ENCODE peak calls at places on chromosomes 5 and 9, in nine cellular contexts. X is GM18507; I is activated CD8-positive, alpha-beta memory T cell treated with anti-CD3 and anti-CD28 coated beads for 48 hours; N is fibroblast of lung; R is GM20000; J is activated naive CD4-positive, alpha-beta T cell treated with anti-CD3 and anti-CD28 coated beads for 36 hours; Y is cerebellum; Z is B cell; M is retina. D is an unnamed sample.
A peak's percentile ranks its signal among the peaks of the same experiment; 100 is the strongest.

GRCh38 chr9:128603697-128604096 is 51.3 kb downstream of the SPTAN1 start:
- DNase-seq in J (no peak), R (no peak), X (no peak), Z (no peak), N (no peak), Y (no peak), I (no peak), M (no peak), D (no peak)

GRCh38 chr9:85610074-85610855 is 131.5 kb downstream of the AGTPBP1 start:
- DNase-seq in N (peak; percentile 67), I (no peak), R (peak; percentile 74), Z (peak; percentile 79), Y (peak; percentile 70), J (peak; percentile 53), X (peak; percentile 40), M (peak; percentile 66), D (peak; percentile 89)

GRCh38 chr5:178149199-178149932 is 4.3 kb downstream of the NHP2 start:
- DNase-seq in X (no peak), I (no peak), R (no peak), N (peak; percentile 43), Y (no peak), J (no peak), M (no peak), Z (no peak), D (no peak)

GRCh38 chr5:158813275-158813674 is 286.4 kb downstream of the EBF1 start:
- DNase-seq in J (no peak), X (no peak), I (no peak), N (no peak), M (no peak), Z (no peak), R (no peak), Y (no peak), D (no peak)

GRCh38 chr9:80701061-80701460 is 988.3 kb downstream of the TLE1 start:
- DNase-seq in X (no peak), M (no peak), R (no peak), J (no peak), Z (no peak), N (peak; percentile 60), I (no peak), Y (no peak), D (peak; percentile 44)

GRCh38 chr5:181260720-181261319 is at the start of gene TRIM52:
- DNase-seq in X (peak; percentile 80), N (peak; percentile 88), Z (peak; percentile 94), I (peak; percentile 84), Y (peak; percentile 92), J (peak; percentile 91), R (peak; percentile 92), M (peak; percentile 98), D (peak; percentile 91)

GRCh38 chr9:124267271-124267807 is 9.6 kb downstream of the NEK6 start:
- DNase-seq in X (no peak), R (no peak), Y (no peak), M (peak; percentile 32), I (no peak), Z (peak; percentile 60), J (no peak), N (peak; percentile 91), D (peak; percentile 89)

GRCh38 chr5:77771452-77771851 is 4.7 kb downstream of the TBCA start:
- DNase-seq in Z (no peak), X (no peak), J (no peak), N (no peak), M (no peak), I (no peak), Y (no peak), R (no peak), D (no peak)

GRCh38 chr5:143401846-143402463 is 1.5 kb downstream of the NR3C1 start:
- DNase-seq in I (no peak), X (no peak), M (peak; percentile 55), J (peak; percentile 10), Z (peak; percentile 30), N (no peak), R (peak; percentile 34), Y (no peak), D (peak; percentile 38)

GRCh38 chr5:135426102-135427082 is 20.8 kb downstream of the DCANP1 start:
- DNase-seq in Z (peak; percentile 47), M (no peak), R (peak; percentile 71), J (peak; percentile 42), I (no peak), N (peak; percentile 41), X (no peak), Y (no peak), D (peak; percentile 67)

GRCh38 chr5:146903789-146904188 is 25.2 kb upstream of the PPP2R2B start:
- DNase-seq in J (no peak), N (no peak), R (no peak), M (no peak), Z (no peak), X (no peak), Y (no peak), I (no peak), D (no peak)

GRCh38 chr9:21993893-21994525 is at the start of gene CDKN2A:
- DNase-seq in M (peak; percentile 74), Y (no peak), N (peak; percentile 62), Z (peak; percentile 75), R (peak; percentile 74), X (no peak), J (peak; percentile 42), I (no peak), D (no peak)

GRCh38 chr9:124770359-124771020 is 621 bp downstream of the NR6A1 start:
- DNase-seq in N (no peak), Z (peak; percentile 65), Y (no peak), J (peak; percentile 64), R (peak; percentile 72), I (no peak), X (no peak), M (no peak), D (no peak)

GRCh38 chr5:102523541-102524175 is 24.9 kb upstream of the SLCO6A1 start:
- DNase-seq in I (no peak), J (no peak), Z (peak; percentile 27), R (no peak), Y (no peak), X (no peak), N (no peak), M (no peak), D (no peak)

GRCh38 chr5:120083851-120084615 is 380.1 kb upstream of the PRR16 start:
- DNase-seq in I (no peak), N (no peak), Y (no peak), Z (no peak), J (no peak), R (no peak), M (no peak), X (no peak), D (no peak)

GRCh38 chr5:168244838-168245555 is 46.4 kb upstream of the WWC1 start:
- DNase-seq in M (no peak), Y (no peak), R (no peak), X (no peak), I (no peak), N (peak; percentile 49), Z (no peak), J (no peak), D (no peak)

GRCh38 chr5:167451091-167451490 is 840.4 kb upstream of the WWC1 start:
- DNase-seq in X (no peak), N (no peak), M (no peak), J (no peak), Y (no peak), Z (no peak), I (no peak), R (no peak), D (no peak)

GRCh38 chr9:108058137-108058779 is 568.7 kb upstream of the KLF4 start:
- DNase-seq in Z (no peak), R (no peak), N (no peak), Y (no peak), M (no peak), J (no peak), I (no peak), X (no peak), D (no peak)

GRCh38 chr5:14901462-14902051 is 30.0 kb upstream of the ANKH start:
- DNase-seq in J (no peak), Y (no peak), R (no peak), M (no peak), I (no peak), X (no peak), Z (no peak), N (peak; percentile 73), D (peak; percentile 53)

GRCh38 chr9:109086221-109086620 is 33.5 kb downstream of the TMEM245 start:
- DNase-seq in M (no peak), Z (no peak), X (no peak), R (peak; percentile 37), J (no peak), N (peak; percentile 16), Y (no peak), I (no peak), D (no peak)

GRCh38 chr5:154397652-154398406 is 48.0 kb upstream of the SAP30L start:
- DNase-seq in X (no peak), Z (no peak), N (no peak), J (no peak), R (no peak), I (no peak), Y (no peak), M (no peak), D (no peak)

GRCh38 chr9:123669355-123669754 is 260.6 kb downstream of the DENND1A start:
- DNase-seq in R (no peak), M (peak; percentile 82), Z (no peak), J (no peak), I (no peak), Y (no peak), X (no peak), N (no peak), D (no peak)

GRCh38 chr9:112753725-112754124 is 3.2 kb downstream of the SNX30 start:
- DNase-seq in M (no peak), Y (no peak), J (peak; percentile 37), N (peak; percentile 95), R (no peak), I (no peak), Z (no peak), X (no peak), D (peak; percentile 86)

GRCh38 chr5:1642621-1643061 is 118.9 kb upstream of the LPCAT1 start:
- DNase-seq in I (no peak), X (no peak), Z (no peak), R (no peak), J (no peak), Y (no peak), N (no peak), M (no peak), D (no peak)

GRCh38 chr5:14147210-14147609 is 4.1 kb downstream of the TRIO start:
- DNase-seq in N (no peak), M (no peak), J (no peak), I (no peak), Z (no peak), R (no peak), X (no peak), Y (no peak), D (no peak)

GRCh38 chr5:138753794-138754698 is 821 bp downstream of the CTNNA1 start:
- DNase-seq in Z (peak; percentile 26), Y (peak; percentile 12), J (peak; percentile 81), I (peak; percentile 23), X (no peak), N (peak; percentile 88), M (peak; percentile 83), R (peak; percentile 54), D (peak; percentile 95)

GRCh38 chr5:370959-371810 is 49.7 kb downstream of the AHRR start:
- DNase-seq in Y (no peak), M (no peak), Z (no peak), I (no peak), R (no peak), N (no peak), X (no peak), J (no peak), D (peak; percentile 19)

GRCh38 chr9:15837079-15837679 is 284.3 kb downstream of the CCDC171 start:
- DNase-seq in Y (peak; percentile 8), J (peak; percentile 29), N (peak; percentile 51), I (no peak), R (peak; percentile 29), M (peak; percentile 14), X (peak; percentile 7), Z (peak; percentile 38), D (peak; percentile 76)

GRCh38 chr5:152556779-152557178 is 151.7 kb upstream of the NMUR2 start:
- DNase-seq in N (no peak), I (no peak), X (no peak), Y (no peak), M (peak; percentile 64), J (no peak), R (no peak), Z (no peak), D (no peak)